ENCODE peak calls at places on chromosome 22, in five cellular contexts. C, F, S, R and Z are unnamed samples.

GRCh38 chr22:35103756-35104155 is 37.8 kb downstream of the ISX start:
- DNase-seq in C (no peak), F (no peak), S (no peak), R (peak), Z (no peak)

GRCh38 chr22:43014062-43014875 is 680 bp downstream of the PACSIN2 start:
- DNase-seq in C (peak), F (peak), R (peak), S (no peak), Z (peak)

GRCh38 chr22:42078469-42079318 is 806 bp upstream of the SMDT1 start:
- DNase-seq in C (no peak), F (no peak), R (peak), S (no peak), Z (no peak)

GRCh38 chr22:33274941-33275443 is 216.8 kb upstream of the SYN3 start:
- DNase-seq in C (no peak), F (no peak), S (no peak), R (no peak), Z (no peak)

GRCh38 chr22:41401781-41402648 is 20.3 kb downstream of the TEF start:
- DNase-seq in R (peak), C (peak), S (peak), F (peak), Z (peak)

GRCh38 chr22:49958961-49959781 is 1.4 kb upstream of the PIM3 start:
- DNase-seq in C (no peak), F (no peak), S (no peak), R (no peak), Z (no peak)

GRCh38 chr22:45616432-45616831 is 55.2 kb upstream of the ATXN10 start:
- DNase-seq in R (no peak), S (no peak), C (no peak), F (no peak), Z (no peak)

GRCh38 chr22:33000342-33001280 is 57.6 kb downstream of the SYN3 start:
- DNase-seq in S (peak), R (peak), C (peak), F (peak), Z (peak)

GRCh38 chr22:38069372-38070249 is 12.4 kb downstream of the PICK1 start:
- DNase-seq in R (peak), F (no peak), C (no peak), S (peak), Z (no peak)

GRCh38 chr22:27836181-27836580 is 34.6 kb upstream of the MN1 start:
- DNase-seq in S (peak), C (no peak), R (no peak), F (no peak), Z (no peak)

GRCh38 chr22:37077802-37078448 is 26.4 kb downstream of the KCTD17 start:
- DNase-seq in F (peak), C (peak), S (peak), R (peak), Z (peak)

GRCh38 chr22:19803736-19804267 is 43.2 kb downstream of the TBX1 start:
- DNase-seq in C (no peak), F (no peak), R (no peak), S (no peak), Z (no peak)

GRCh38 chr22:23537421-23537820 is 42.7 kb downstream of the IGLL1 start:
- DNase-seq in F (no peak), S (no peak), C (no peak), R (no peak), Z (no peak)

GRCh38 chr22:50252081-50253045 is 1.3 kb upstream of the HDAC10 start:
- DNase-seq in F (peak), R (peak), C (peak), S (no peak), Z (peak)

GRCh38 chr22:22865311-22866072 is 22.1 kb upstream of the IGLL5 start:
- DNase-seq in R (no peak), S (no peak), C (no peak), F (no peak), Z (no peak)

GRCh38 chr22:50014053-50014501 is 1.5 kb upstream of the IL17REL start:
- DNase-seq in C (no peak), R (no peak), F (no peak), S (no peak), Z (no peak)

GRCh38 chr22:36386351-36386899 is 1.3 kb downstream of the MYH9 start:
- DNase-seq in C (no peak), R (peak), F (no peak), S (no peak), Z (peak)

GRCh38 chr22:46369716-46370583 is 34.4 kb downstream of the TRMU start:
- DNase-seq in S (no peak), F (no peak), C (no peak), R (no peak), Z (no peak)

GRCh38 chr22:37340331-37341262 is 58.3 kb downstream of the CYTH4 start:
- DNase-seq in C (no peak), F (peak), S (no peak), R (no peak), Z (no peak)

GRCh38 chr22:29313126-29314071 is 2.1 kb downstream of the RASL10A start:
- DNase-seq in R (no peak), C (no peak), F (no peak), S (no peak), Z (no peak)

GRCh38 chr22:43188829-43189545 is 2.1 kb upstream of the TTLL12 start:
- DNase-seq in S (no peak), C (no peak), R (no peak), F (no peak), Z (no peak)

GRCh38 chr22:46984751-46985506 is 222.5 kb downstream of the TBC1D22A start:
- DNase-seq in C (peak), F (no peak), S (no peak), R (no peak), Z (peak)

GRCh38 chr22:48397531-48398180 is 1430.0 kb downstream of the BRD1 start:
- DNase-seq in C (no peak), S (no peak), R (no peak), F (no peak), Z (no peak)

GRCh38 chr22:42388130-42388797 is 43.9 kb downstream of the NFAM1 start:
- DNase-seq in F (peak), C (peak), R (no peak), S (no peak), Z (no peak)

GRCh38 chr22:23079240-23079768 is 9.0 kb downstream of the GNAZ start:
- DNase-seq in S (no peak), R (no peak), C (no peak), F (no peak), Z (peak)

GRCh38 chr22:49561976-49562375 is 265.7 kb downstream of the BRD1 start:
- DNase-seq in C (no peak), S (no peak), R (no peak), F (no peak), Z (no peak)

GRCh38 chr22:44063462-44064371 is 39.6 kb downstream of the PARVB start:
- DNase-seq in S (no peak), C (no peak), F (no peak), R (no peak), Z (no peak)

GRCh38 chr22:27348634-27349033 is 452.9 kb downstream of the MN1 start:
- DNase-seq in C (no peak), F (no peak), S (peak), R (no peak), Z (no peak)

GRCh38 chr22:36953239-36954080 is 40.0 kb downstream of the CSF2RB start:
- DNase-seq in S (no peak), F (no peak), C (no peak), R (no peak), Z (no peak)

GRCh38 chr22:36141481-36141880 is 19.1 kb downstream of the APOL3 start:
- DNase-seq in R (no peak), F (no peak), S (no peak), C (no peak), Z (no peak)

GRCh38 chr22:39205344-39206021 is 39.3 kb downstream of the PDGFB start:
- DNase-seq in F (no peak), R (no peak), C (peak), S (no peak), Z (peak)

GRCh38 chr22:39471421-39472141 is 14.8 kb downstream of the MGAT3 start:
- DNase-seq in S (no peak), R (no peak), C (peak), F (no peak), Z (peak)

GRCh38 chr22:20626811-20627210 is 119.4 kb downstream of the MED15 start:
- DNase-seq in S (no peak), R (no peak), F (no peak), C (no peak), Z (no peak)

GRCh38 chr22:28750471-28750881 is 8.6 kb downstream of the HSCB start:
- DNase-seq in S (no peak), F (no peak), C (no peak), R (no peak), Z (no peak)

GRCh38 chr22:49999063-49999900 is 13.3 kb downstream of the IL17REL start:
- DNase-seq in R (no peak), S (no peak), F (no peak), C (no peak), Z (no peak)

GRCh38 chr22:28599693-28600092 is 79.9 kb downstream of the TTC28 start:
- DNase-seq in R (no peak), F (no peak), C (no peak), S (no peak), Z (no peak)